ENCODE peak calls at places on chromosomes 4 and X, in nine cellular contexts. L is HCT116, T is H9, S is neural progenitor cell, W is hepatocyte, J is fibroblast of lung, H is GM23338, P is SK-N-SH, D is MM.1S. E is an unnamed sample. For H3K27me3 and H4K20me1, the result is how much of the 10 kb centered on the place peaks cover.

GRCh38 chr4:8922481-8922880 is 50.8 kb upstream of the HMX1 start:
- DNase-seq in L (no peak), T (no peak), S (no peak), W (no peak), J (no peak), H (no peak), P (no peak), D (no peak), E (no peak)

GRCh38 chr4:120053916-120054315 is 12.7 kb downstream of the MAD2L1 start:
- DNase-seq in L (no peak), T (no peak), S (no peak), W (no peak), J (no peak), H (no peak), P (no peak), D (no peak), E (no peak)

GRCh38 chr4:138113819-138114415 is 128.2 kb downstream of the SLC7A11 start:
- DNase-seq in L (no peak), T (no peak), S (no peak), W (no peak), J (peak), H (no peak), P (no peak), D (no peak), E (no peak)

GRCh38 chr4:59571805-59572430 is 1628.2 kb upstream of the ADGRL3 start:
- DNase-seq in L (no peak), T (no peak), S (no peak), W (no peak), J (no peak), H (no peak), P (no peak), D (no peak), E (no peak)

GRCh38 chrX:28787206-28787605 is 200.0 kb downstream of the IL1RAPL1 start:
- DNase-seq in L (peak), T (no peak), S (no peak), W (peak), J (peak), H (no peak), P (no peak), D (no peak), E (no peak)

GRCh38 chr4:148110169-148110568 is 332.0 kb downstream of the NR3C2 start:
- DNase-seq in L (no peak), T (no peak), S (no peak), W (no peak), J (no peak), H (no peak), P (no peak), D (no peak), E (no peak)

GRCh38 chrX:22060451-22060940 is 28.4 kb downstream of the PHEX start:
- DNase-seq in L (no peak), T (no peak), S (no peak), W (no peak), J (peak), H (no peak), P (no peak), D (no peak), E (no peak)

GRCh38 chr4:170386511-170386910 is 296.8 kb upstream of the AADAT start:
- DNase-seq in L (no peak), T (no peak), S (no peak), W (no peak), J (peak), H (no peak), P (no peak), D (no peak), E (no peak)

GRCh38 chrX:136291824-136292223 is 8.9 kb upstream of the ADGRG4 start:
- DNase-seq in L (no peak), T (no peak), S (no peak), W (no peak), J (no peak), H (no peak), P (no peak), D (no peak), E (no peak)

GRCh38 chrX:112832481-112833095 is 8.0 kb downstream of the AMOT start:
- DNase-seq in L (peak), T (peak), S (no peak), W (peak), J (peak), H (peak), P (no peak), D (peak), E (no peak)

GRCh38 chr4:94516999-94517398 is 65.3 kb downstream of the PDLIM5 start:
- DNase-seq in L (peak), T (no peak), S (no peak), W (no peak), J (peak), H (no peak), P (no peak), D (no peak), E (no peak)

GRCh38 chr4:38194202-38194601 is 234.0 kb downstream of the PTTG2 start:
- DNase-seq in L (no peak), T (no peak), S (no peak), W (no peak), J (no peak), H (no peak), P (no peak), D (no peak), E (no peak)

GRCh38 chrX:47030339-47030738 is 47.9 kb upstream of the RGN start:
- DNase-seq in L (peak), T (no peak), S (peak), W (peak), J (peak), H (peak), P (peak), D (peak), E (peak)

GRCh38 chr4:67684839-67685531 is 16.0 kb downstream of the UBA6 start:
- DNase-seq in L (no peak), T (no peak), S (no peak), W (no peak), J (peak), H (no peak), P (no peak), D (no peak), E (no peak)

GRCh38 chrX:48592971-48593370 is 4.3 kb upstream of the WDR13 start:
- DNase-seq in L (no peak), T (no peak), S (no peak), W (no peak), J (no peak), H (no peak), P (no peak), D (no peak), E (no peak)

GRCh38 chr4:22897520-22898108 is 204.9 kb downstream of the GBA3 start:
- DNase-seq in L (peak), T (peak), S (peak), W (peak), J (peak), H (peak), P (peak), D (peak), E (peak)

GRCh38 chrX:132810964-132811712 is 147.3 kb downstream of the HS6ST2 start:
- DNase-seq in L (no peak), T (no peak), S (no peak), W (no peak), J (no peak), H (no peak), P (no peak), D (no peak), E (no peak)

GRCh38 chrX:147533426-147533825 is 378.3 kb upstream of the FMR1 start:
- DNase-seq in L (no peak), T (no peak), S (no peak), W (no peak), J (no peak), H (no peak), P (no peak), D (peak), E (no peak)

GRCh38 chrX:150569155-150569477 is 695 bp downstream of the MTM1 start:
- DNase-seq in L (no peak), T (no peak), S (no peak), W (peak), J (no peak), H (no peak), P (no peak), D (peak), E (peak)

GRCh38 chr4:113064244-113064643 is 14.8 kb downstream of the ANK2 start:
- DNase-seq in L (no peak), T (peak), S (peak), W (no peak), J (no peak), H (peak), P (no peak), D (no peak), E (no peak)

GRCh38 chr4:137621056-137621455 is 88.8 kb upstream of the PCDH18 start:
- DNase-seq in L (no peak), T (no peak), S (peak), W (no peak), J (peak), H (no peak), P (no peak), D (no peak), E (no peak)

DNA sequence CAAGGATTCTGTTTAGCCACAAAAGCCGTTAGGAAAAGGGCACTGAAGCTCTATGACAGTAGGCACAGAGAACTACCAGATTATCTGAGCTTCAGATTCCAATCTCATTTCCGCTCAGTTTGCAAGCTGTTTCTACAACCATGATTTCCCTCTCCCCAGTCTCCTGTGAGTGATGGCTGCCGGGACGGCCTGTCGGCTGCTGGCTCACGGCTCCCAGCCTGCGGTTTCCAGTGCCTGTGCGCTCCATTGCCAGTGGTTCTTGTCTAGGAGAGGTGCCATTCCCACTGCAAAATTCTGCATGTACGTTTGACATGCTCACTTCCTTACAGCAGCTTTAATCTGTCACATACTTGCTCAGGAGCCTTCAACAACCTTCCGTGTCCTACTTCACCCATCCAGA is 429.1 kb upstream of the FRG1 start:
- DNase-seq in L (no peak), T (no peak), S (no peak), W (no peak), J (no peak), H (no peak), P (no peak), D (no peak), E (no peak)
- H3K27me3 ChIP-seq in L (under half), T (under half), S (under half), W (under half), J (under half), H (under half), P (under half), D (under half), E (under half)

DNA sequence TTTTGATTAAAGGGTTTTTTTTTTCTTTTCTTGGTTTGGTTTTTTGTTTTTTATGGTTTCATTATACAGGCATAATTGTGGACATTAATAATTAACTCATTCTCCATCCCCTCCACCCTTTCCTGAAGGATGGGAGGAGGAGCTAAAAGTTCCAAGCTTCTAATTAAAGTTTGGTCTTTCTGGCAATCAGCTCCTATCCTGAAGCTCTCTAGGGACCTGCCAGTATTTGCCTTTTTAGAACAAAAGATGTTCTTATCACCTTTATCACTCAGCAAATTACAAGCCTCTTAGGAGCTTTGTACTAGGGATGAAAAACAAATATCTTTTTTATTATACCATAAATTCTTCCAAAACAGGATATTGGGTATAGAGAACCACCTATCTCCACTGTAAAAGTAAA is 589.8 kb downstream of the PDHA2 start:
- DNase-seq in L (no peak), T (no peak), S (no peak), W (no peak), J (no peak), H (no peak), P (no peak), D (no peak), E (no peak)
- H2AFZ ChIP-seq in L (no peak), T (no peak), S (no peak), W (no peak), J (no peak), H (no peak), P (no peak), D (no peak), E (no peak)

GRCh38 chrX:41344053-41344452 is 10.1 kb downstream of the DDX3X start:
- DNase-seq in L (no peak), T (no peak), S (no peak), W (no peak), J (no peak), H (no peak), P (no peak), D (no peak), E (no peak)
- H4K20me1 ChIP-seq in L (under half), T (under half), S (half or more), W (half or more), J (under half), H (under half), P (half or more), D (under half), E (half or more)

GRCh38 chr4:3481113-3481531 is 18.0 kb downstream of the DOK7 start:
- DNase-seq in L (no peak), T (no peak), S (peak), W (no peak), J (no peak), H (no peak), P (no peak), D (no peak), E (no peak)
- H3K27me3 ChIP-seq in L (under half), T (under half), S (half or more), W (under half), J (under half), H (half or more), P (under half), D (half or more), E (under half)

E was measured in DND-41.